ENCODE peak calls at places on chromosomes 1 and 21, in six cellular contexts. D, R, E, B, P and T are unnamed samples.
A peak's percentile ranks its signal among the peaks of the same experiment; 100 is the strongest.

GRCh38 chr1:97247196-97247595 is 525.6 kb downstream of the PTBP2 start:
- DNase-seq in P (peak; percentile 3), B (no peak), D (no peak), E (no peak), R (no peak), T (peak; percentile 33)

GRCh38 chr1:8055973-8056372 is 29.9 kb upstream of the ERRFI1 start:
- DNase-seq in P (peak; percentile 66), R (no peak), E (no peak), B (no peak), D (no peak), T (peak; percentile 46)

GRCh38 chr1:184390889-184391288 is 4.1 kb downstream of the C1orf21 start:
- DNase-seq in R (no peak), P (no peak), E (no peak), D (no peak), B (no peak), T (no peak)

GRCh38 chr1:15799004-15799867 is 8.2 kb downstream of the UQCRHL start:
- DNase-seq in B (no peak), E (peak; percentile 93), D (no peak), P (peak; percentile 98), R (no peak), T (peak; percentile 90)

GRCh38 chr1:194318790-194319280 is 1132.4 kb upstream of the B3GALT2 start:
- DNase-seq in E (no peak), P (no peak), D (no peak), B (no peak), R (no peak), T (no peak)

GRCh38 chr1:87219626-87220025 is 109.1 kb upstream of the LMO4 start:
- DNase-seq in B (no peak), E (no peak), R (no peak), P (no peak), D (no peak), T (no peak)

GRCh38 chr21:36820176-36821031 is 121.5 kb downstream of the SIM2 start:
- DNase-seq in P (no peak), D (no peak), E (no peak), B (no peak), R (no peak), T (no peak)

GRCh38 chr1:111032295-111032897 is 68.7 kb upstream of the LRIF1 start:
- DNase-seq in P (peak; percentile 25), D (no peak), R (no peak), B (no peak), E (peak; percentile 11), T (peak; percentile 4)

GRCh38 chr1:84117868-84118267 is 26.2 kb upstream of the PRKACB start:
- DNase-seq in R (no peak), E (no peak), P (peak; percentile 72), D (no peak), B (no peak), T (no peak)

GRCh38 chr1:40162791-40163441 is 1.7 kb downstream of the RLF start:
- DNase-seq in D (no peak), B (peak; percentile 96), P (peak; percentile 58), E (no peak), R (no peak), T (no peak)

GRCh38 chr1:59570524-59570923 is 244.2 kb upstream of the HOOK1 start:
- DNase-seq in R (no peak), E (peak; percentile 69), D (no peak), P (no peak), B (peak; percentile 55), T (peak; percentile 5)

GRCh38 chr1:110829955-110830553 is 42.9 kb upstream of the CD53 start:
- DNase-seq in P (peak; percentile 30), E (peak; percentile 11), D (no peak), B (peak; percentile 21), R (no peak), T (no peak)

GRCh38 chr1:67376381-67376780 is 53.8 kb downstream of the SERBP1 start:
- DNase-seq in D (no peak), R (no peak), E (no peak), P (no peak), B (no peak), T (no peak)

GRCh38 chr1:16324456-16324890 is 27.8 kb downstream of the FBXO42 start:
- DNase-seq in B (no peak), P (peak; percentile 81), E (peak; percentile 64), D (no peak), R (no peak), T (peak; percentile 85)

GRCh38 chr1:212928323-212929281 is 21.7 kb upstream of the VASH2 start:
- DNase-seq in B (no peak), E (no peak), R (no peak), D (no peak), P (no peak), T (no peak)

GRCh38 chr1:40662864-40663263 is 2.6 kb downstream of the RIMS3 start:
- DNase-seq in D (no peak), R (no peak), B (no peak), E (peak; percentile 86), P (peak; percentile 67), T (no peak)

GRCh38 chr1:232166942-232167341 is 463.0 kb downstream of the SIPA1L2 start:
- DNase-seq in D (no peak), E (no peak), R (no peak), P (no peak), B (no peak), T (no peak)

GRCh38 chr21:17818158-17819113 is 720 bp downstream of the C21orf91 start:
- DNase-seq in P (peak; percentile 30), R (peak; percentile 32), B (peak; percentile 15), D (peak; percentile 44), E (peak; percentile 18), T (no peak)

GRCh38 chr1:16984717-16985116 is 4.3 kb upstream of the MFAP2 start:
- DNase-seq in B (no peak), P (peak; percentile 13), R (peak; percentile 54), D (no peak), E (peak; percentile 69), T (peak; percentile 85)

GRCh38 chr1:94602312-94602711 is 60.8 kb upstream of the F3 start:
- DNase-seq in R (no peak), E (peak; percentile 94), D (no peak), B (no peak), P (peak; percentile 69), T (peak; percentile 39)